ENCODE peak calls at places on chromosomes 7 and 10, in five cellular contexts. One of them, this sample, is unnamed. For H3K4me1, the result is how much of the 10 kb centered on the place peaks cover.

GRCh38 chr7:40586197-40586596 is 451.4 kb downstream of the SUGCT start:
- DNase-seq in upper lobe of right lung: no peak
- DNase-seq in heart right ventricle: no peak
- DNase-seq in kidney: no peak
- DNase-seq in pancreas: no peak
- DNase-seq in this sample: no peak

GRCh38 chr10:132457328-132458070 is 60.5 kb downstream of the PWWP2B start:
- DNase-seq in pancreas: peak
- DNase-seq in kidney: peak
- DNase-seq in heart right ventricle: peak
- DNase-seq in upper lobe of right lung: no peak
- DNase-seq in this sample: no peak

GRCh38 chr7:130912086-130912909 is 178.3 kb upstream of the KLF14 start:
- DNase-seq in upper lobe of right lung: no peak
- DNase-seq in pancreas: no peak
- DNase-seq in kidney: no peak
- DNase-seq in heart right ventricle: no peak
- DNase-seq in this sample: no peak

GRCh38 chr10:77104459-77104980 is 533.1 kb downstream of the KCNMA1 start:
- DNase-seq in heart right ventricle: peak
- DNase-seq in kidney: peak
- DNase-seq in pancreas: peak
- DNase-seq in upper lobe of right lung: no peak
- DNase-seq in this sample: no peak

GRCh38 chr10:128128582-128128981 is 2.4 kb upstream of the MKI67 start:
- DNase-seq in upper lobe of right lung: no peak
- DNase-seq in pancreas: no peak
- DNase-seq in heart right ventricle: no peak
- DNase-seq in kidney: no peak
- DNase-seq in this sample: no peak

GRCh38 chr7:157701395-157701794 is 364.6 kb downstream of the DNAJB6 start:
- DNase-seq in pancreas: no peak
- DNase-seq in kidney: no peak
- DNase-seq in heart right ventricle: no peak
- DNase-seq in upper lobe of right lung: no peak
- DNase-seq in this sample: no peak

GRCh38 chr10:73136627-73137026 is 26.4 kb downstream of the NUDT13 start:
- DNase-seq in upper lobe of right lung: no peak
- DNase-seq in heart right ventricle: no peak
- DNase-seq in pancreas: no peak
- DNase-seq in kidney: no peak
- DNase-seq in this sample: no peak

GRCh38 chr7:85471740-85472139 is 284.9 kb upstream of the SEMA3D start:
- DNase-seq in pancreas: no peak
- DNase-seq in upper lobe of right lung: no peak
- DNase-seq in kidney: no peak
- DNase-seq in heart right ventricle: no peak
- DNase-seq in this sample: no peak

GRCh38 chr7:67843615-67844014 is 847.0 kb downstream of the TYW1 start:
- DNase-seq in upper lobe of right lung: no peak
- DNase-seq in heart right ventricle: no peak
- DNase-seq in kidney: no peak
- DNase-seq in pancreas: no peak
- DNase-seq in this sample: no peak

GRCh38 chr10:28479927-28480326 is 53.0 kb upstream of the WAC start:
- DNase-seq in pancreas: no peak
- DNase-seq in heart right ventricle: no peak
- DNase-seq in upper lobe of right lung: no peak
- DNase-seq in kidney: no peak
- DNase-seq in this sample: no peak

GRCh38 chr7:73904219-73905136 is 43.5 kb downstream of the TMEM270 start:
- DNase-seq in pancreas: no peak
- DNase-seq in heart right ventricle: no peak
- DNase-seq in kidney: peak
- DNase-seq in upper lobe of right lung: peak
- DNase-seq in this sample: no peak

GRCh38 chr7:106109521-106110237 is 2.4 kb downstream of the SYPL1 start:
- DNase-seq in upper lobe of right lung: no peak
- DNase-seq in kidney: no peak
- DNase-seq in pancreas: no peak
- DNase-seq in heart right ventricle: no peak
- DNase-seq in this sample: no peak

GRCh38 chr10:8054498-8055407 is at the start of gene GATA3:
- DNase-seq in upper lobe of right lung: peak
- DNase-seq in pancreas: no peak
- DNase-seq in heart right ventricle: peak
- DNase-seq in kidney: peak
- DNase-seq in this sample: peak

GRCh38 chr7:6556196-6556595 is 4.9 kb upstream of the GRID2IP start:
- DNase-seq in upper lobe of right lung: no peak
- DNase-seq in pancreas: no peak
- DNase-seq in kidney: no peak
- DNase-seq in heart right ventricle: no peak
- DNase-seq in this sample: peak

GRCh38 chr7:151087247-151088018 is 1.2 kb downstream of the AGAP3 start:
- DNase-seq in heart right ventricle: peak
- DNase-seq in kidney: peak
- DNase-seq in pancreas: peak
- DNase-seq in upper lobe of right lung: peak
- DNase-seq in this sample: peak

GRCh38 chr10:129756912-129757861 is 206.9 kb downstream of the EBF3 start:
- DNase-seq in pancreas: peak
- DNase-seq in upper lobe of right lung: peak
- DNase-seq in kidney: peak
- DNase-seq in heart right ventricle: no peak
- DNase-seq in this sample: peak

GRCh38 chr7:73973091-73973490 is 54.9 kb upstream of the ELN start:
- DNase-seq in upper lobe of right lung: peak
- DNase-seq in heart right ventricle: peak
- DNase-seq in kidney: peak
- DNase-seq in pancreas: peak
- DNase-seq in this sample: peak

GRCh38 chr10:13617146-13617545 is 30.4 kb downstream of the PRPF18 start:
- DNase-seq in pancreas: no peak
- DNase-seq in kidney: no peak
- DNase-seq in upper lobe of right lung: no peak
- DNase-seq in heart right ventricle: no peak
- DNase-seq in this sample: no peak

GRCh38 chr7:157714166-157715070 is 377.6 kb downstream of the DNAJB6 start:
- DNase-seq in upper lobe of right lung: no peak
- DNase-seq in heart right ventricle: no peak
- DNase-seq in kidney: no peak
- DNase-seq in pancreas: no peak
- DNase-seq in this sample: no peak

GRCh38 chr10:625751-626711 is 63.4 kb downstream of the DIP2C start:
- DNase-seq in heart right ventricle: no peak
- DNase-seq in pancreas: no peak
- DNase-seq in upper lobe of right lung: peak
- DNase-seq in kidney: peak
- DNase-seq in this sample: no peak

GRCh38 chr10:25851548-25851947 is 82.5 kb upstream of the MYO3A start:
- DNase-seq in heart right ventricle: no peak
- DNase-seq in kidney: no peak
- DNase-seq in pancreas: no peak
- DNase-seq in upper lobe of right lung: no peak
- DNase-seq in this sample: no peak

GRCh38 chr7:134709197-134709596 is 62.5 kb downstream of the BPGM start:
- DNase-seq in heart right ventricle: no peak
- DNase-seq in kidney: no peak
- DNase-seq in upper lobe of right lung: no peak
- DNase-seq in pancreas: no peak
- DNase-seq in this sample: no peak

GRCh38 chr7:120842131-120842621 is 15.8 kb downstream of the TSPAN12 start:
- DNase-seq in pancreas: peak
- DNase-seq in kidney: no peak
- DNase-seq in heart right ventricle: no peak
- DNase-seq in upper lobe of right lung: no peak
- DNase-seq in this sample: peak

GRCh38 chr10:24223953-24224352 is 15.0 kb downstream of the KIAA1217 start:
- DNase-seq in upper lobe of right lung: no peak
- DNase-seq in kidney: peak
- DNase-seq in heart right ventricle: no peak
- DNase-seq in pancreas: no peak
- DNase-seq in this sample: no peak

GRCh38 chr10:131453772-131454634 is 142.5 kb upstream of the TCERG1L start:
- DNase-seq in pancreas: peak
- DNase-seq in heart right ventricle: peak
- DNase-seq in kidney: peak
- DNase-seq in upper lobe of right lung: peak
- DNase-seq in this sample: peak

GRCh38 chr10:13853854-13854253 is 267.1 kb downstream of the PRPF18 start:
- DNase-seq in kidney: no peak
- DNase-seq in upper lobe of right lung: no peak
- DNase-seq in pancreas: no peak
- DNase-seq in heart right ventricle: no peak
- DNase-seq in this sample: no peak

GRCh38 chr7:140596751-140597424 is 43.7 kb downstream of the DENND2A start:
- DNase-seq in upper lobe of right lung: no peak
- DNase-seq in heart right ventricle: no peak
- DNase-seq in pancreas: no peak
- DNase-seq in kidney: no peak
- DNase-seq in this sample: no peak

GRCh38 chr10:127600479-127600878 is 51.4 kb downstream of the NPS start:
- DNase-seq in kidney: no peak
- DNase-seq in heart right ventricle: no peak
- DNase-seq in pancreas: no peak
- DNase-seq in upper lobe of right lung: no peak
- DNase-seq in this sample: no peak

GRCh38 chr10:66928000-66928770 is 2.3 kb downstream of the LRRTM3 start:
- DNase-seq in pancreas: no peak
- DNase-seq in upper lobe of right lung: no peak
- DNase-seq in heart right ventricle: no peak
- DNase-seq in kidney: no peak
- DNase-seq in this sample: no peak

GRCh38 chr10:62037166-62037831 is 135.8 kb downstream of the ARID5B start:
- DNase-seq in upper lobe of right lung: no peak
- DNase-seq in heart right ventricle: no peak
- DNase-seq in pancreas: no peak
- DNase-seq in kidney: no peak
- DNase-seq in this sample: no peak

GRCh38 chr7:50145801-50146338 is 52.8 kb upstream of the ZPBP start:
- DNase-seq in upper lobe of right lung: no peak
- DNase-seq in kidney: no peak
- DNase-seq in pancreas: no peak
- DNase-seq in heart right ventricle: no peak
- DNase-seq in this sample: no peak

GRCh38 chr7:50141131-50141530 is 48.1 kb upstream of the ZPBP start:
- DNase-seq in kidney: no peak
- DNase-seq in heart right ventricle: no peak
- DNase-seq in upper lobe of right lung: no peak
- DNase-seq in pancreas: no peak
- DNase-seq in this sample: no peak

GRCh38 chr7:50140688-50141087 is 47.6 kb upstream of the ZPBP start:
- DNase-seq in upper lobe of right lung: no peak
- DNase-seq in heart right ventricle: no peak
- DNase-seq in pancreas: peak
- DNase-seq in kidney: no peak
- DNase-seq in this sample: no peak

GRCh38 chr7:50141854-50142253 is 48.8 kb upstream of the ZPBP start:
- DNase-seq in upper lobe of right lung: no peak
- DNase-seq in kidney: no peak
- DNase-seq in pancreas: no peak
- DNase-seq in heart right ventricle: no peak
- DNase-seq in this sample: no peak

DNA sequence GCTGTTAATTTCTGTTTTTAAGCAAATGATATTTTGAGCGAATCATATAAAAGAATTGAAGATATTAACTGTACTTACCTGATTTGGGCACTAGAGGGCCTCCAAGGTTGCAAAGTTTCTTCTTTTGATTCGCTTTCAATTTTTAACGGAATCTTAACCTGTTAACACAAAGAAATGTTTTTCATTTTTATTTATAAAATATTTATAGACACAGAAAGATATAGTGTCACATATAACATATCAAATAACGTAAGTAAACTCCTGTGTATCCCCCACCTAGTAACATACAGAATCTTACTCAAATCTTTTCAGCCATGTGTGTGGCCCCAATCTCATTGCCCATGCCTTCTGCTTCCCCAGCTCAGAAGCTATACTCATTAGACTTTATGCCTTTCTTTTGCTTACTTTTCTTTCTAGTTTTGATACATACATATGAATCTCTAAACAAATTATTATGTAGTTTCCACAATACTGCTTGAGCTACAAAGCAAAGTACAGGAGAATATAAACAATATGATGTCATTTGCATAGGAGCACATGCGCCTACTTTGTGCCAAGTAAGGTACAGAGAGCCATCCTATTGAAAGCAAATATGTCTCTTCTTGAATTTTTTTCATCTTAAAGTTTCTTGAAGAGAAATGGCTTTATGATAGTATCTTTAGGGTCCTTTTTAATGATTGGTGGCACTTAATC is 49.5 kb upstream of the ZPBP start:
- DNase-seq in upper lobe of right lung: no peak
- DNase-seq in pancreas: no peak
- DNase-seq in kidney: no peak
- DNase-seq in heart right ventricle: no peak
- DNase-seq in this sample: no peak
- H3K4me1 ChIP-seq in upper lobe of right lung: under half
- H3K4me1 ChIP-seq in pancreas: under half
- H3K4me1 ChIP-seq in kidney: under half
- H3K4me1 ChIP-seq in heart right ventricle: under half
- H3K4me1 ChIP-seq in this sample: under half

GRCh38 chr7:132842478-132842877 is 239.4 kb downstream of the CHCHD3 start:
- DNase-seq in pancreas: peak
- DNase-seq in kidney: no peak
- DNase-seq in upper lobe of right lung: no peak
- DNase-seq in heart right ventricle: no peak
- DNase-seq in this sample: no peak
- H3K27ac ChIP-seq in pancreas: no peak
- H3K27ac ChIP-seq in kidney: no peak
- H3K27ac ChIP-seq in upper lobe of right lung: no peak
- H3K27ac ChIP-seq in heart right ventricle: no peak
- H3K27ac ChIP-seq in this sample: no peak

GRCh38 chr10:33127622-33128021 is 169.6 kb upstream of the ITGB1 start:
- DNase-seq in kidney: no peak
- DNase-seq in pancreas: no peak
- DNase-seq in heart right ventricle: no peak
- DNase-seq in upper lobe of right lung: no peak
- DNase-seq in this sample: no peak

GRCh38 chr10:33129987-33130386 is 172.0 kb upstream of the ITGB1 start:
- DNase-seq in upper lobe of right lung: no peak
- DNase-seq in heart right ventricle: no peak
- DNase-seq in kidney: no peak
- DNase-seq in pancreas: no peak
- DNase-seq in this sample: no peak

GRCh38 chr10:33126118-33126517 is 168.1 kb upstream of the ITGB1 start:
- DNase-seq in upper lobe of right lung: no peak
- DNase-seq in kidney: no peak
- DNase-seq in heart right ventricle: no peak
- DNase-seq in pancreas: no peak
- DNase-seq in this sample: no peak

GRCh38 chr10:33126742-33127141 is 168.7 kb upstream of the ITGB1 start:
- DNase-seq in kidney: no peak
- DNase-seq in pancreas: no peak
- DNase-seq in upper lobe of right lung: no peak
- DNase-seq in heart right ventricle: no peak
- DNase-seq in this sample: no peak

GRCh38 chr10:33129181-33129928 is 171.3 kb upstream of the ITGB1 start:
- DNase-seq in kidney: no peak
- DNase-seq in pancreas: no peak
- DNase-seq in upper lobe of right lung: no peak
- DNase-seq in heart right ventricle: no peak
- DNase-seq in this sample: no peak
- TF ChIP-seq CTCF in kidney: no peak
- TF ChIP-seq CTCF in pancreas: no peak
- TF ChIP-seq CTCF in upper lobe of right lung: no peak
- TF ChIP-seq CTCF in heart right ventricle: peak
- TF ChIP-seq CTCF in this sample: no peak

GRCh38 chr7:103597606-103598005 is 151.6 kb upstream of the SLC26A5 start:
- DNase-seq in heart right ventricle: no peak
- DNase-seq in kidney: no peak
- DNase-seq in upper lobe of right lung: no peak
- DNase-seq in pancreas: no peak
- DNase-seq in this sample: no peak
- H3K4me1 ChIP-seq in heart right ventricle: under half
- H3K4me1 ChIP-seq in kidney: under half
- H3K4me1 ChIP-seq in upper lobe of right lung: under half
- H3K4me1 ChIP-seq in pancreas: under half
- H3K4me1 ChIP-seq in this sample: under half

This sample was measured in stomach.